ENCODE peak calls at places on chromosomes 1 and 21, in ten cellular contexts. One of them, this sample, is unnamed.

GRCh38 chr1:6259491-6260362 is 1.2 kb downstream of the GPR153 start:
- DNase-seq in fibroblast of the conjunctiva: peak
- DNase-seq in IMR-90: peak
- DNase-seq in ACHN: peak
- DNase-seq in fibroblast of mammary gland: peak
- DNase-seq in Caki2: peak
- DNase-seq in activated T-cell treated with anti-CD3 and anti-CD28 coated beads, Interleukin-2, amount 50 U/mL, for 24 hours: peak
- DNase-seq in DMS53: peak
- DNase-seq in effector CD4-positive, alpha-beta T cell: peak
- DNase-seq in omental fat pad: peak
- DNase-seq in this sample: no peak

GRCh38 chr1:169925505-169926482 is 32.1 kb upstream of the SCYL3 start:
- DNase-seq in fibroblast of the conjunctiva: no peak
- DNase-seq in IMR-90: no peak
- DNase-seq in ACHN: no peak
- DNase-seq in fibroblast of mammary gland: no peak
- DNase-seq in Caki2: no peak
- DNase-seq in activated T-cell treated with anti-CD3 and anti-CD28 coated beads, Interleukin-2, amount 50 U/mL, for 24 hours: no peak
- DNase-seq in DMS53: peak
- DNase-seq in effector CD4-positive, alpha-beta T cell: no peak
- DNase-seq in omental fat pad: no peak
- DNase-seq in this sample: no peak

GRCh38 chr1:184574588-184574987 is 180.1 kb downstream of the EDEM3 start:
- DNase-seq in fibroblast of the conjunctiva: no peak
- DNase-seq in IMR-90: no peak
- DNase-seq in ACHN: no peak
- DNase-seq in fibroblast of mammary gland: no peak
- DNase-seq in Caki2: no peak
- DNase-seq in activated T-cell treated with anti-CD3 and anti-CD28 coated beads, Interleukin-2, amount 50 U/mL, for 24 hours: no peak
- DNase-seq in DMS53: no peak
- DNase-seq in effector CD4-positive, alpha-beta T cell: no peak
- DNase-seq in omental fat pad: no peak
- DNase-seq in this sample: no peak

GRCh38 chr1:4010811-4011605 is 110.9 kb upstream of the C1orf174 start:
- DNase-seq in fibroblast of the conjunctiva: no peak
- DNase-seq in IMR-90: no peak
- DNase-seq in ACHN: no peak
- DNase-seq in fibroblast of mammary gland: no peak
- DNase-seq in Caki2: no peak
- DNase-seq in activated T-cell treated with anti-CD3 and anti-CD28 coated beads, Interleukin-2, amount 50 U/mL, for 24 hours: no peak
- DNase-seq in DMS53: no peak
- DNase-seq in effector CD4-positive, alpha-beta T cell: no peak
- DNase-seq in omental fat pad: no peak
- DNase-seq in this sample: no peak

GRCh38 chr1:15678578-15678977 is 5.5 kb upstream of the PLEKHM2 start:
- DNase-seq in fibroblast of the conjunctiva: peak
- DNase-seq in IMR-90: peak
- DNase-seq in ACHN: peak
- DNase-seq in fibroblast of mammary gland: peak
- DNase-seq in Caki2: peak
- DNase-seq in activated T-cell treated with anti-CD3 and anti-CD28 coated beads, Interleukin-2, amount 50 U/mL, for 24 hours: no peak
- DNase-seq in DMS53: no peak
- DNase-seq in effector CD4-positive, alpha-beta T cell: no peak
- DNase-seq in omental fat pad: no peak
- DNase-seq in this sample: no peak

GRCh38 chr21:43320526-43320925 is 106.4 kb downstream of the SIK1 start:
- DNase-seq in fibroblast of the conjunctiva: no peak
- DNase-seq in IMR-90: no peak
- DNase-seq in ACHN: no peak
- DNase-seq in fibroblast of mammary gland: peak
- DNase-seq in Caki2: no peak
- DNase-seq in activated T-cell treated with anti-CD3 and anti-CD28 coated beads, Interleukin-2, amount 50 U/mL, for 24 hours: no peak
- DNase-seq in DMS53: no peak
- DNase-seq in effector CD4-positive, alpha-beta T cell: no peak
- DNase-seq in omental fat pad: no peak
- DNase-seq in this sample: no peak

GRCh38 chr1:22117851-22118250 is 25.0 kb downstream of the WNT4 start:
- DNase-seq in fibroblast of the conjunctiva: peak
- DNase-seq in IMR-90: no peak
- DNase-seq in ACHN: no peak
- DNase-seq in fibroblast of mammary gland: no peak
- DNase-seq in Caki2: no peak
- DNase-seq in activated T-cell treated with anti-CD3 and anti-CD28 coated beads, Interleukin-2, amount 50 U/mL, for 24 hours: no peak
- DNase-seq in DMS53: no peak
- DNase-seq in effector CD4-positive, alpha-beta T cell: no peak
- DNase-seq in omental fat pad: no peak
- DNase-seq in this sample: no peak

GRCh38 chr1:190679444-190679843 is 201.8 kb upstream of the BRINP3 start:
- DNase-seq in fibroblast of the conjunctiva: no peak
- DNase-seq in IMR-90: no peak
- DNase-seq in ACHN: no peak
- DNase-seq in fibroblast of mammary gland: no peak
- DNase-seq in Caki2: no peak
- DNase-seq in activated T-cell treated with anti-CD3 and anti-CD28 coated beads, Interleukin-2, amount 50 U/mL, for 24 hours: no peak
- DNase-seq in DMS53: no peak
- DNase-seq in effector CD4-positive, alpha-beta T cell: no peak
- DNase-seq in omental fat pad: no peak
- DNase-seq in this sample: no peak

This sample was measured in putamen.